ENCODE peak calls at places on chromosomes 16 and 17, in seven cellular contexts. I, A, O, C, T, Y and G are unnamed samples. For H3K27me3, the result is how much of the 10 kb centered on the place peaks cover.

GRCh38 chr16:55965099-55965498 is 89.9 kb upstream of the CES5A start:
- DNase-seq in I (no peak), A (no peak), O (no peak), C (no peak), T (no peak), Y (no peak), G (no peak)

GRCh38 chr17:49872776-49873377 is 25.0 kb upstream of the TAC4 start:
- DNase-seq in I (no peak), A (no peak), O (no peak), C (no peak), T (no peak), Y (no peak), G (no peak)

GRCh38 chr16:55955845-55956244 is 80.7 kb upstream of the CES5A start:
- DNase-seq in I (no peak), A (peak), O (no peak), C (peak), T (no peak), Y (peak), G (peak)

GRCh38 chr16:68644303-68644702 is 807 bp upstream of the CDH3 start:
- DNase-seq in I (no peak), A (no peak), O (no peak), C (no peak), T (no peak), Y (no peak), G (no peak)

GRCh38 chr17:72788950-72789585 is 303.4 kb downstream of the SLC39A11 start:
- DNase-seq in I (no peak), A (no peak), O (no peak), C (no peak), T (no peak), Y (peak), G (peak)

GRCh38 chr17:27793168-27793905 is 7.0 kb downstream of the NOS2 start:
- DNase-seq in I (peak), A (peak), O (no peak), C (peak), T (no peak), Y (peak), G (no peak)

GRCh38 chr17:60901806-60902205 is 224.2 kb downstream of the BCAS3 start:
- DNase-seq in I (no peak), A (no peak), O (no peak), C (no peak), T (no peak), Y (peak), G (no peak)

GRCh38 chr16:8908779-8909468 is 26.8 kb downstream of the LITAFD start:
- DNase-seq in I (no peak), A (no peak), O (no peak), C (no peak), T (no peak), Y (no peak), G (no peak)

GRCh38 chr17:31251618-31252328 is 45.3 kb downstream of the OMG start:
- DNase-seq in I (no peak), A (no peak), O (no peak), C (no peak), T (no peak), Y (no peak), G (no peak)

GRCh38 chr16:80462902-80463301 is 77.9 kb upstream of the DYNLRB2 start:
- DNase-seq in I (no peak), A (no peak), O (no peak), C (no peak), T (no peak), Y (no peak), G (no peak)

GRCh38 chr16:57474671-57475661 is 11.3 kb downstream of the DOK4 start:
- DNase-seq in I (no peak), A (no peak), O (peak), C (no peak), T (no peak), Y (no peak), G (no peak)

GRCh38 chr17:58605986-58606385 is 85.9 kb downstream of the TEX14 start:
- DNase-seq in I (no peak), A (no peak), O (no peak), C (no peak), T (no peak), Y (no peak), G (no peak)

GRCh38 chr16:569445-570254 is at the start of gene PIGQ:
- DNase-seq in I (peak), A (peak), O (peak), C (peak), T (peak), Y (peak), G (peak)

GRCh38 chr16:69318911-69319289 is 7.8 kb downstream of the VPS4A start:
- DNase-seq in I (no peak), A (no peak), O (no peak), C (no peak), T (no peak), Y (no peak), G (no peak)

GRCh38 chr16:89042711-89043551 is 50.7 kb upstream of the ACSF3 start:
- DNase-seq in I (peak), A (peak), O (no peak), C (no peak), T (no peak), Y (no peak), G (no peak)

GRCh38 chr17:75542728-75543336 is 17.3 kb downstream of the LLGL2 start:
- DNase-seq in I (no peak), A (no peak), O (no peak), C (no peak), T (no peak), Y (no peak), G (no peak)

GRCh38 chr17:63512896-63513644 is 10.1 kb upstream of the KCNH6 start:
- DNase-seq in I (no peak), A (no peak), O (peak), C (no peak), T (no peak), Y (no peak), G (no peak)

GRCh38 chr17:6831662-6832263 is at the start of gene TEKT1:
- DNase-seq in I (peak), A (peak), O (peak), C (peak), T (peak), Y (peak), G (no peak)

GRCh38 chr17:65855245-65855644 is 293.8 kb upstream of the AXIN2 start:
- DNase-seq in I (no peak), A (no peak), O (no peak), C (no peak), T (no peak), Y (no peak), G (no peak)

GRCh38 chr17:79864147-79864546 is 24.9 kb upstream of the CBX4 start:
- DNase-seq in I (peak), A (no peak), O (no peak), C (no peak), T (no peak), Y (no peak), G (no peak)

GRCh38 chr17:80725532-80725931 is 180.9 kb downstream of the RPTOR start:
- DNase-seq in I (no peak), A (no peak), O (no peak), C (no peak), T (no peak), Y (peak), G (peak)

GRCh38 chr16:23836404-23837291 is 865 bp downstream of the PRKCB start:
- DNase-seq in I (peak), A (peak), O (peak), C (no peak), T (peak), Y (peak), G (no peak)

GRCh38 chr17:48632579-48633265 is 6.6 kb upstream of the HOXB9 start:
- DNase-seq in I (no peak), A (no peak), O (peak), C (no peak), T (no peak), Y (no peak), G (no peak)

GRCh38 chr17:81807210-81807719 is 3.3 kb downstream of the GCGR start:
- DNase-seq in I (no peak), A (no peak), O (no peak), C (no peak), T (no peak), Y (no peak), G (no peak)

GRCh38 chr17:81806461-81807209 is 2.7 kb downstream of the GCGR start:
- DNase-seq in I (no peak), A (no peak), O (no peak), C (no peak), T (no peak), Y (no peak), G (peak)

GRCh38 chr17:81803728-81804558 is at the start of gene GCGR:
- DNase-seq in I (no peak), A (no peak), O (no peak), C (no peak), T (no peak), Y (no peak), G (no peak)

GRCh38 chr17:81804559-81805399 is 829 bp downstream of the GCGR start:
- DNase-seq in I (no peak), A (no peak), O (no peak), C (peak), T (no peak), Y (no peak), G (no peak)

GRCh38 chr17:81805707-81806460 is 1.9 kb downstream of the GCGR start:
- DNase-seq in I (no peak), A (no peak), O (no peak), C (no peak), T (no peak), Y (no peak), G (no peak)
- H3K27me3 ChIP-seq in I (half or more), A (half or more), O (under half), C (under half), T (under half), Y (half or more), G (half or more)

GRCh38 chr16:16005725-16006124 is 56.3 kb downstream of the ABCC1 start:
- DNase-seq in I (no peak), A (no peak), O (no peak), C (no peak), T (no peak), Y (no peak), G (no peak)

GRCh38 chr16:16003719-16004313 is 54.4 kb downstream of the ABCC1 start:
- DNase-seq in I (no peak), A (no peak), O (no peak), C (no peak), T (no peak), Y (no peak), G (no peak)

GRCh38 chr16:16001856-16002255 is 52.4 kb downstream of the ABCC1 start:
- DNase-seq in I (no peak), A (no peak), O (no peak), C (peak), T (no peak), Y (no peak), G (no peak)

GRCh38 chr16:16006650-16007049 is 57.2 kb downstream of the ABCC1 start:
- DNase-seq in I (no peak), A (no peak), O (no peak), C (no peak), T (no peak), Y (no peak), G (no peak)

DNA sequence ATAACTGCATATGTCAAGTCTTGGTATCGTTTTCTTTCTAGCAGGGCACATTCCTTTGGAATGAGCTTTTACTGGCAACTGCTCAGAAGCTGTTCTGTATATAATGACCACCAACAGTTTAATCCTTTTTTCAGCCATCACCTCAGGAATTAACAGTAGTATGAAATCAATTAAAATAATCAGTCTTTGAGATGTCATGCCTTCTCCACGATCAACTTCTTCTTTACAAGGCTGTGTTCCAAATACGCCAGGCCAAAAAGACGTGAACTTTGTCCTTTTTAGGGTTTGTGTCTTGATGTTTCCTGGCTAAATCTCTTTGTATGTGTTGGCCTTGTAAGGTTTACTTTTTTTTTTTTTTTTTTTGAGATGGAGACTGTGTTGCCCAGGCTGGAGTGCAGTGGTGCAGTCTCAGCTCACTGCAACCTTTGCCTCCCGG is 54.9 kb downstream of the ABCC1 start:
- DNase-seq in I (no peak), A (no peak), O (no peak), C (no peak), T (no peak), Y (peak), G (peak)
- H3K27ac ChIP-seq in I (no peak), A (no peak), O (no peak), C (no peak), T (no peak), Y (no peak), G (peak)

GRCh38 chr16:71963125-71963875 is 36.9 kb downstream of the PKD1L3 start:
- DNase-seq in I (no peak), A (no peak), O (no peak), C (no peak), T (no peak), Y (no peak), G (no peak)

GRCh38 chr16:71966932-71967331 is 33.3 kb downstream of the PKD1L3 start:
- DNase-seq in I (no peak), A (no peak), O (no peak), C (no peak), T (no peak), Y (no peak), G (no peak)

GRCh38 chr16:71965223-71965622 is 35.0 kb downstream of the PKD1L3 start:
- DNase-seq in I (no peak), A (no peak), O (no peak), C (no peak), T (no peak), Y (no peak), G (no peak)

GRCh38 chr16:71956500-71956899 is 43.7 kb downstream of the PKD1L3 start:
- DNase-seq in I (no peak), A (no peak), O (no peak), C (no peak), T (no peak), Y (peak), G (no peak)

GRCh38 chr16:71961066-71962039 is 38.8 kb downstream of the PKD1L3 start:
- DNase-seq in I (peak), A (peak), O (peak), C (peak), T (peak), Y (peak), G (peak)
- H3K4me3 ChIP-seq in I (no peak), A (no peak), O (no peak), C (no peak), T (no peak), Y (no peak), G (no peak)

DNA sequence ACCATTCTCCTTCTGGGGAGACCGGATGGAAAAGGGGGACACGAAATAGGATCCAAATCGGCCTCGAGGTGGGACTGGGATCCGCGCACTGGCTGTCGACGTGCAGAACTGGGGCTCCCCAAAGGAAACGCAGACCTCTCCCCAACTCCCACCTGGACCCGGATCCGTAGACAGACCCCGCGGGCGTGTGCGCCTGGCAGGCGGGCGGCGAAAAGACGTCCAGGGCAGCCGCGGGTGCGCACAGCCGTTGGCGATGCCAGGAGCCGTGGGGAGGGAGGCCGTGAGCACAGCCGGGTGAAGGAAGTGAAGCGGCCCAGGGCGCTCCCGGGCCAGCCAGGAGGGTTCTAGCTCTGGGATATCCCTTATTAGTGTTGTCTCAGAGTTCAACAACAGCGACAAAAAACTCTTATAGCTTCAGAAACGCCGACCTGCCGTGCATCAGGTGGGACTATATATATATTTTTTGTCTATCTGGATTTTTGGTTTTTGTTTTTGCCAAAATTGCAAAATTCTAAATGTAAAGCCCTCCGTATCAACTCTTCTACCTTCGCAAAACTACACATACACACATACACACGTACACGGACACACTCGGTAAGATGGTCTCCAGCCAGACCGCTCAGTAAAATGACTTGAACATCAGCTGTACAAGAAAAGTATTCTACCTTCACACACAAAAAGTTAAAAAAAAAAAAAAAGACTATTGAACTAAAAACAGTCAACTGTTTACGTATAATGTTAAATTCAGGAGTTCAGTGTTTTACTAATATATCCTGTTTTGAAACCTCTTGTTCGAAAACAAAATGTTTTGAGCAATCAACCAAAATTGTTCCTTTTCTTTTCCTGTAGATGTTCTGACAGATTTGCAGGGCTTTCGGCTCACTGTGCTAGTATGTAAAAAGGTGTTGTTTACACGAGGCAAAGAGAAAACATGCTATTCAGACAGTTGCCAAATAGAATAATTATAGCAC is 5.2 kb upstream of the AATF start:
- DNase-seq in I (peak), A (no peak), O (no peak), C (no peak), T (no peak), Y (no peak), G (no peak)
- H3K27me3 ChIP-seq in I (half or more), A (half or more), O (half or more), C (half or more), T (half or more), Y (half or more), G (under half)

DNA sequence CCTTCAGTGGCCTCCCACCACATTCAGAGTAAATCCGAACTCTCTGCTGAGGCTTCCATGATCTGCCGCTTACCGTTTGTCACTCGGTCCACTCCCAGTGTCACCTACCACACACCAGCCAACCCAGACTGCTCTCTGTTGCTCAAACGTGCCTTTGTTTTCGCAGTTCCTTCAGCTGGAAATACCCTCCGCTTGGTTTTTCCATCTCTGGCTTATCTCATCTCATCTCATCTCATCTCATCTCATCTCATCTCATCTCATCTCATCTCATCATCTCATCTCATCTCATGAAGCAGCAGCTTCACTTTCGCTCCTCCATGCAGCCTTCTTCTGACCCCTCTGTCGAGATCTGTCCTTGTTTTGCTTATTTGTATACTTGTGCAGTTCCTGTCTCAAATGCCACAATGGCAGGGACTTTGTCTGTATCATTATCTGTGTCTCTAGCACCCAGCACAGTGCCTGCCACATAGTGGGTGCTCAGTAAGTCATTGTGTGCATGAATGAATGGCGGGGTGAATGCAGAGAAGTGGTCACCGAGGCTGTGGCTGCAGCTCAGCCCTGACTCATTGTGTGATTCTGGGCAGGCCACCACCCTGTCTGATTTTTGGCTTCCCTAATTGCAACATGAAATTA is 3.8 kb upstream of the SNX20 start:
- DNase-seq in I (peak), A (no peak), O (no peak), C (no peak), T (no peak), Y (no peak), G (no peak)
- H3K27ac ChIP-seq in I (peak), A (no peak), O (peak), C (no peak), T (no peak), Y (no peak), G (no peak)

GRCh38 chr17:83103200-83103937 is 24.0 kb downstream of the METRNL start:
- DNase-seq in I (no peak), A (no peak), O (peak), C (peak), T (no peak), Y (peak), G (no peak)
- H3K4me3 ChIP-seq in I (no peak), A (no peak), O (peak), C (no peak), T (no peak), Y (no peak), G (no peak)

DNA sequence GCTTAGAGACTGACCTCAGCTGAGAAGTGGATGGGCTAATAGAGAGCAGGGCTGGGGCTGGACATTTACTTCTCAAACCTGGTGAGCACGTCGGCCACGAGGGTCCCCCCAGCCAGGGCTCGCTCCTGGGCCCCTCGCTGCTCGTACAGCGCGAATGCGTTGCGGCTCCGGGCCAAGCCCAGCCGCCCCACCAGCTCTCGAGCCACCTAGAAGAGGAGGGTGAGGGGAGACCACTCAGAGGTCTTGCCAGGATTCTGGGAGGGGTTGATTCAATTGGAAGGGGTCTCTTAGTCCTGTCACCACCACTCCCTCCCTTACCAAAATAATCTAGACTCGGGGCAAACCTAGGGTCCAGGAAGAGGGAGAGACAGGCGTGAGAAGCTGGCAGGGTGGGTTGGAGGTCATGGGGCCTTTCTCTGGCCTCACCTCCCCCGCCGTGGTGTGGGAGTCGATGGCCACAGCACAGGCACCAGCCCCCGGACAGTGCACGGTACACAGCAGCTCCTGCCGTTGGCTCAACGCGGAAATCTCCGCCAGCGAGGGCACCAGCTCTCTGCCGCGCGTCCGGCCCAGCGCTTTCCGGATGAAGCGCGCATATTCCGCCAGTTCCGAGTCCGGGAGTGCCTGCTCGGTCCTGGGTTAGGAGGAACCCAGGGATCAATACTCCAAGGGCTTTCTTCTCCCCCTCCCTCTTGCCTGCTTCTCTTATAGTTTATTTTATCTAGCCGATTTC is 5.7 kb downstream of the PLEKHH3 start:
- DNase-seq in I (no peak), A (no peak), O (no peak), C (no peak), T (no peak), Y (no peak), G (no peak)
- H3K27me3 ChIP-seq in I (half or more), A (half or more), O (under half), C (under half), T (under half), Y (under half), G (under half)

GRCh38 chr17:78800132-78800931 is 18.3 kb upstream of the CYTH1 start:
- DNase-seq in I (no peak), A (no peak), O (no peak), C (no peak), T (no peak), Y (no peak), G (no peak)
- H3K27ac ChIP-seq in I (no peak), A (no peak), O (no peak), C (no peak), T (no peak), Y (no peak), G (no peak)